ENCODE peak calls at places on chromosomes 1 and 21, in eight cellular contexts. One of them, this sample, is unnamed.

GRCh38 chr1:38344705-38345104 is 298.1 kb upstream of the POU3F1 start:
- DNase-seq in H4: no peak
- DNase-seq in CD4-positive, alpha-beta T cell: no peak
- DNase-seq in T-helper 2 cell: no peak
- DNase-seq in naive thymus-derived CD4-positive, alpha-beta T cell: no peak
- DNase-seq in IMR-90: no peak
- DNase-seq in cardiac muscle cell: no peak
- DNase-seq in AG09309: no peak
- DNase-seq in this sample: no peak

GRCh38 chr1:226903819-226904710 is 33.6 kb downstream of the PSEN2 start:
- DNase-seq in AG09309: no peak
- DNase-seq in H4: no peak
- DNase-seq in IMR-90: peak
- DNase-seq in T-helper 2 cell: no peak
- DNase-seq in cardiac muscle cell: peak
- DNase-seq in CD4-positive, alpha-beta T cell: no peak
- DNase-seq in naive thymus-derived CD4-positive, alpha-beta T cell: no peak
- DNase-seq in this sample: no peak

GRCh38 chr1:58999676-59000075 is 215.8 kb upstream of the JUN start:
- DNase-seq in T-helper 2 cell: no peak
- DNase-seq in naive thymus-derived CD4-positive, alpha-beta T cell: no peak
- DNase-seq in CD4-positive, alpha-beta T cell: no peak
- DNase-seq in cardiac muscle cell: no peak
- DNase-seq in H4: no peak
- DNase-seq in AG09309: no peak
- DNase-seq in IMR-90: no peak
- DNase-seq in this sample: no peak

GRCh38 chr1:26941311-26941710 is 19.0 kb downstream of the KDF1 start:
- DNase-seq in H4: no peak
- DNase-seq in AG09309: no peak
- DNase-seq in CD4-positive, alpha-beta T cell: no peak
- DNase-seq in naive thymus-derived CD4-positive, alpha-beta T cell: no peak
- DNase-seq in T-helper 2 cell: no peak
- DNase-seq in IMR-90: no peak
- DNase-seq in cardiac muscle cell: no peak
- DNase-seq in this sample: no peak

GRCh38 chr1:204127597-204128242 is 24.1 kb downstream of the ETNK2 start:
- DNase-seq in H4: peak
- DNase-seq in T-helper 2 cell: no peak
- DNase-seq in AG09309: peak
- DNase-seq in IMR-90: peak
- DNase-seq in naive thymus-derived CD4-positive, alpha-beta T cell: no peak
- DNase-seq in cardiac muscle cell: peak
- DNase-seq in CD4-positive, alpha-beta T cell: no peak
- DNase-seq in this sample: no peak

GRCh38 chr1:68375919-68376318 is 73.8 kb downstream of the RPE65 start:
- DNase-seq in AG09309: no peak
- DNase-seq in IMR-90: peak
- DNase-seq in cardiac muscle cell: no peak
- DNase-seq in naive thymus-derived CD4-positive, alpha-beta T cell: no peak
- DNase-seq in T-helper 2 cell: no peak
- DNase-seq in H4: no peak
- DNase-seq in CD4-positive, alpha-beta T cell: no peak
- DNase-seq in this sample: no peak

GRCh38 chr1:86640161-86640560 is 64.2 kb upstream of the SH3GLB1 start:
- DNase-seq in IMR-90: no peak
- DNase-seq in CD4-positive, alpha-beta T cell: no peak
- DNase-seq in naive thymus-derived CD4-positive, alpha-beta T cell: no peak
- DNase-seq in T-helper 2 cell: no peak
- DNase-seq in AG09309: no peak
- DNase-seq in H4: no peak
- DNase-seq in cardiac muscle cell: peak
- DNase-seq in this sample: no peak

GRCh38 chr1:84436907-84437667 is 38.8 kb downstream of the DNASE2B start:
- DNase-seq in H4: no peak
- DNase-seq in cardiac muscle cell: no peak
- DNase-seq in CD4-positive, alpha-beta T cell: no peak
- DNase-seq in naive thymus-derived CD4-positive, alpha-beta T cell: no peak
- DNase-seq in IMR-90: no peak
- DNase-seq in T-helper 2 cell: no peak
- DNase-seq in AG09309: no peak
- DNase-seq in this sample: peak

GRCh38 chr21:31011412-31011811 is 26.9 kb downstream of the KRTAP19-8 start:
- DNase-seq in cardiac muscle cell: no peak
- DNase-seq in naive thymus-derived CD4-positive, alpha-beta T cell: no peak
- DNase-seq in CD4-positive, alpha-beta T cell: no peak
- DNase-seq in T-helper 2 cell: no peak
- DNase-seq in AG09309: no peak
- DNase-seq in H4: no peak
- DNase-seq in IMR-90: no peak
- DNase-seq in this sample: no peak

GRCh38 chr1:26602378-26602959 is 72.9 kb downstream of the RPS6KA1 start:
- DNase-seq in CD4-positive, alpha-beta T cell: peak
- DNase-seq in naive thymus-derived CD4-positive, alpha-beta T cell: peak
- DNase-seq in AG09309: no peak
- DNase-seq in IMR-90: peak
- DNase-seq in T-helper 2 cell: no peak
- DNase-seq in cardiac muscle cell: peak
- DNase-seq in H4: peak
- DNase-seq in this sample: peak

GRCh38 chr1:100010804-100011203 is 41.0 kb downstream of the SLC35A3 start:
- DNase-seq in T-helper 2 cell: no peak
- DNase-seq in naive thymus-derived CD4-positive, alpha-beta T cell: no peak
- DNase-seq in H4: no peak
- DNase-seq in IMR-90: no peak
- DNase-seq in cardiac muscle cell: no peak
- DNase-seq in AG09309: no peak
- DNase-seq in CD4-positive, alpha-beta T cell: no peak
- DNase-seq in this sample: no peak

GRCh38 chr1:49298304-49298703 is 521.6 kb upstream of the BEND5 start:
- DNase-seq in cardiac muscle cell: no peak
- DNase-seq in AG09309: no peak
- DNase-seq in IMR-90: no peak
- DNase-seq in naive thymus-derived CD4-positive, alpha-beta T cell: no peak
- DNase-seq in T-helper 2 cell: no peak
- DNase-seq in CD4-positive, alpha-beta T cell: no peak
- DNase-seq in H4: no peak
- DNase-seq in this sample: no peak

GRCh38 chr21:38178653-38179503 is 77.9 kb upstream of the KCNJ15 start:
- DNase-seq in cardiac muscle cell: no peak
- DNase-seq in H4: no peak
- DNase-seq in IMR-90: no peak
- DNase-seq in AG09309: no peak
- DNase-seq in naive thymus-derived CD4-positive, alpha-beta T cell: no peak
- DNase-seq in T-helper 2 cell: no peak
- DNase-seq in CD4-positive, alpha-beta T cell: no peak
- DNase-seq in this sample: no peak

GRCh38 chr1:154418898-154419619 is 13.9 kb downstream of the IL6R start:
- DNase-seq in H4: no peak
- DNase-seq in CD4-positive, alpha-beta T cell: no peak
- DNase-seq in cardiac muscle cell: no peak
- DNase-seq in AG09309: no peak
- DNase-seq in IMR-90: no peak
- DNase-seq in T-helper 2 cell: no peak
- DNase-seq in naive thymus-derived CD4-positive, alpha-beta T cell: no peak
- DNase-seq in this sample: no peak

GRCh38 chr1:168245042-168245441 is 19.2 kb downstream of the SFT2D2 start:
- DNase-seq in naive thymus-derived CD4-positive, alpha-beta T cell: no peak
- DNase-seq in AG09309: no peak
- DNase-seq in cardiac muscle cell: no peak
- DNase-seq in H4: no peak
- DNase-seq in CD4-positive, alpha-beta T cell: no peak
- DNase-seq in T-helper 2 cell: no peak
- DNase-seq in IMR-90: no peak
- DNase-seq in this sample: no peak

GRCh38 chr1:182768973-182769372 is 20.6 kb upstream of the NPL start:
- DNase-seq in AG09309: no peak
- DNase-seq in IMR-90: no peak
- DNase-seq in H4: peak
- DNase-seq in CD4-positive, alpha-beta T cell: no peak
- DNase-seq in T-helper 2 cell: no peak
- DNase-seq in cardiac muscle cell: peak
- DNase-seq in naive thymus-derived CD4-positive, alpha-beta T cell: no peak
- DNase-seq in this sample: no peak

GRCh38 chr1:227043755-227044154 is 103.7 kb downstream of the COQ8A start:
- DNase-seq in IMR-90: peak
- DNase-seq in cardiac muscle cell: peak
- DNase-seq in CD4-positive, alpha-beta T cell: no peak
- DNase-seq in H4: peak
- DNase-seq in naive thymus-derived CD4-positive, alpha-beta T cell: no peak
- DNase-seq in AG09309: no peak
- DNase-seq in T-helper 2 cell: no peak
- DNase-seq in this sample: no peak

GRCh38 chr1:235430991-235431390 is 63.8 kb downstream of the TBCE start:
- DNase-seq in H4: no peak
- DNase-seq in CD4-positive, alpha-beta T cell: no peak
- DNase-seq in IMR-90: peak
- DNase-seq in cardiac muscle cell: peak
- DNase-seq in AG09309: peak
- DNase-seq in naive thymus-derived CD4-positive, alpha-beta T cell: no peak
- DNase-seq in T-helper 2 cell: no peak
- DNase-seq in this sample: no peak

GRCh38 chr1:206816390-206817287 is 44.3 kb upstream of the IL10 start:
- DNase-seq in CD4-positive, alpha-beta T cell: no peak
- DNase-seq in H4: no peak
- DNase-seq in AG09309: no peak
- DNase-seq in T-helper 2 cell: no peak
- DNase-seq in cardiac muscle cell: peak
- DNase-seq in naive thymus-derived CD4-positive, alpha-beta T cell: peak
- DNase-seq in IMR-90: peak
- DNase-seq in this sample: no peak

GRCh38 chr1:19081218-19081893 is 124.9 kb upstream of the IFFO2 start:
- DNase-seq in IMR-90: peak
- DNase-seq in naive thymus-derived CD4-positive, alpha-beta T cell: no peak
- DNase-seq in CD4-positive, alpha-beta T cell: no peak
- DNase-seq in AG09309: no peak
- DNase-seq in cardiac muscle cell: peak
- DNase-seq in T-helper 2 cell: no peak
- DNase-seq in H4: no peak
- DNase-seq in this sample: no peak

GRCh38 chr1:229227298-229227919 is 43.5 kb upstream of the RAB4A start:
- DNase-seq in cardiac muscle cell: peak
- DNase-seq in T-helper 2 cell: peak
- DNase-seq in naive thymus-derived CD4-positive, alpha-beta T cell: peak
- DNase-seq in IMR-90: peak
- DNase-seq in CD4-positive, alpha-beta T cell: peak
- DNase-seq in H4: peak
- DNase-seq in AG09309: no peak
- DNase-seq in this sample: peak

GRCh38 chr1:67632356-67632755 is 52.6 kb upstream of the GADD45A start:
- DNase-seq in naive thymus-derived CD4-positive, alpha-beta T cell: no peak
- DNase-seq in CD4-positive, alpha-beta T cell: no peak
- DNase-seq in cardiac muscle cell: no peak
- DNase-seq in H4: no peak
- DNase-seq in IMR-90: no peak
- DNase-seq in T-helper 2 cell: no peak
- DNase-seq in AG09309: no peak
- DNase-seq in this sample: no peak

GRCh38 chr1:32197837-32198236 is 2.6 kb upstream of the CCDC28B start:
- DNase-seq in AG09309: no peak
- DNase-seq in H4: no peak
- DNase-seq in CD4-positive, alpha-beta T cell: no peak
- DNase-seq in T-helper 2 cell: no peak
- DNase-seq in cardiac muscle cell: no peak
- DNase-seq in naive thymus-derived CD4-positive, alpha-beta T cell: no peak
- DNase-seq in IMR-90: no peak
- DNase-seq in this sample: no peak

GRCh38 chr1:119275930-119276215 is 92.7 kb upstream of the HAO2 start:
- DNase-seq in CD4-positive, alpha-beta T cell: no peak
- DNase-seq in AG09309: peak
- DNase-seq in naive thymus-derived CD4-positive, alpha-beta T cell: no peak
- DNase-seq in cardiac muscle cell: peak
- DNase-seq in H4: no peak
- DNase-seq in IMR-90: no peak
- DNase-seq in T-helper 2 cell: no peak
- DNase-seq in this sample: no peak

GRCh38 chr21:38716942-38717341 is 88.8 kb upstream of the ETS2 start:
- DNase-seq in T-helper 2 cell: no peak
- DNase-seq in naive thymus-derived CD4-positive, alpha-beta T cell: no peak
- DNase-seq in cardiac muscle cell: no peak
- DNase-seq in H4: no peak
- DNase-seq in CD4-positive, alpha-beta T cell: no peak
- DNase-seq in AG09309: no peak
- DNase-seq in IMR-90: peak
- DNase-seq in this sample: no peak

GRCh38 chr21:34122047-34122446 is 48.7 kb downstream of the MRPS6 start:
- DNase-seq in naive thymus-derived CD4-positive, alpha-beta T cell: no peak
- DNase-seq in AG09309: no peak
- DNase-seq in T-helper 2 cell: no peak
- DNase-seq in CD4-positive, alpha-beta T cell: no peak
- DNase-seq in H4: no peak
- DNase-seq in cardiac muscle cell: no peak
- DNase-seq in IMR-90: no peak
- DNase-seq in this sample: no peak

This sample was measured in GM13976.